ENCODE peak calls at places on chromosomes 3 and 15, in seven cellular contexts. U is H9; K is EH; H is T-helper 2 cell; F is cerebellar cortex; M is DMS153; Q is stimulated activated CD4-positive, alpha-beta T cell treated with anti-CD3 and anti-CD28 coated beads, TNF-alpha, amount 100 ng/mL, for 1 hour. Y is an unnamed sample.

GRCh38 chr3:39965997-39966396 is 156.6 kb downstream of the MYRIP start:
- DNase-seq in U (no peak), K (no peak), H (no peak), F (peak), M (no peak), Q (no peak), Y (no peak)

GRCh38 chr3:30368978-30369377 is 237.4 kb upstream of the TGFBR2 start:
- DNase-seq in U (no peak), K (peak), H (no peak), F (no peak), M (no peak), Q (no peak), Y (peak)

GRCh38 chr3:15261274-15261673 is 55.2 kb downstream of the CAPN7 start:
- DNase-seq in U (no peak), K (no peak), H (no peak), F (no peak), M (no peak), Q (no peak), Y (no peak)

GRCh38 chr3:53550005-53550620 is 55.7 kb downstream of the CACNA1D start:
- DNase-seq in U (no peak), K (no peak), H (no peak), F (peak), M (no peak), Q (no peak), Y (no peak)

GRCh38 chr3:133942761-133943535 is 47.3 kb upstream of the RAB6B start:
- DNase-seq in U (peak), K (no peak), H (no peak), F (no peak), M (no peak), Q (no peak), Y (no peak)

GRCh38 chr3:5021571-5022092 is 42.4 kb downstream of the BHLHE40 start:
- DNase-seq in U (no peak), K (peak), H (no peak), F (no peak), M (no peak), Q (no peak), Y (peak)

GRCh38 chr3:71384393-71384792 is 199.1 kb downstream of the FOXP1 start:
- DNase-seq in U (no peak), K (peak), H (no peak), F (no peak), M (no peak), Q (no peak), Y (no peak)

GRCh38 chr3:129365779-129366178 is 62.7 kb downstream of the EFCAB12 start:
- DNase-seq in U (no peak), K (no peak), H (no peak), F (no peak), M (no peak), Q (no peak), Y (no peak)

GRCh38 chr3:192819001-192819569 is 91.7 kb upstream of the FGF12 start:
- DNase-seq in U (no peak), K (peak), H (no peak), F (no peak), M (no peak), Q (no peak), Y (peak)

GRCh38 chr15:48112242-48112641 is 8.5 kb upstream of the SLC24A5 start:
- DNase-seq in U (peak), K (peak), H (no peak), F (peak), M (peak), Q (no peak), Y (peak)

GRCh38 chr3:156416846-156417581 is 137.9 kb downstream of the SSR3 start:
- DNase-seq in U (no peak), K (no peak), H (no peak), F (peak), M (peak), Q (no peak), Y (peak)

GRCh38 chr3:138140940-138141339 is 8.8 kb upstream of the A4GNT start:
- DNase-seq in U (no peak), K (peak), H (no peak), F (no peak), M (no peak), Q (no peak), Y (no peak)

GRCh38 chr3:33525232-33525631 is 85.0 kb upstream of the UBP1 start:
- DNase-seq in U (no peak), K (no peak), H (no peak), F (no peak), M (no peak), Q (no peak), Y (no peak)

GRCh38 chr3:16550305-16550675 is 36.8 kb upstream of the RFTN1 start:
- DNase-seq in U (peak), K (no peak), H (no peak), F (peak), M (peak), Q (no peak), Y (no peak)

GRCh38 chr3:149647285-149647684 is 10.5 kb downstream of the WWTR1 start:
- DNase-seq in U (no peak), K (no peak), H (no peak), F (no peak), M (no peak), Q (no peak), Y (no peak)

GRCh38 chr15:83869329-83869728 is 215.4 kb downstream of the ADAMTSL3 start:
- DNase-seq in U (no peak), K (no peak), H (no peak), F (no peak), M (no peak), Q (no peak), Y (no peak)

GRCh38 chr3:132509506-132509905 is 87.6 kb upstream of the ACKR4 start:
- DNase-seq in U (no peak), K (no peak), H (no peak), F (no peak), M (no peak), Q (no peak), Y (no peak)

GRCh38 chr15:71364117-71364584 is 248.9 kb downstream of the THSD4 start:
- DNase-seq in U (peak), K (no peak), H (no peak), F (no peak), M (peak), Q (no peak), Y (no peak)

GRCh38 chr3:32239638-32240550 is 1.4 kb downstream of the CMTM8 start:
- DNase-seq in U (peak), K (no peak), H (peak), F (peak), M (no peak), Q (no peak), Y (peak)

GRCh38 chr3:149970716-149971402 is at the start of gene PFN2:
- DNase-seq in U (peak), K (peak), H (peak), F (peak), M (peak), Q (peak), Y (peak)

GRCh38 chr15:85764649-85765277 is 30.0 kb downstream of the KLHL25 start:
- DNase-seq in U (no peak), K (peak), H (no peak), F (no peak), M (no peak), Q (no peak), Y (peak)

GRCh38 chr3:123952844-123953520 is 8.0 kb downstream of the CCDC14 start:
- DNase-seq in U (no peak), K (no peak), H (no peak), F (no peak), M (no peak), Q (no peak), Y (no peak)

GRCh38 chr3:5498981-5499380 is 311.5 kb downstream of the EDEM1 start:
- DNase-seq in U (no peak), K (no peak), H (no peak), F (no peak), M (no peak), Q (no peak), Y (no peak)